ENCODE peak calls at places on chromosomes 7 and 10, in five cellular contexts. L, C, O, X and P are unnamed samples.

GRCh38 chr7:1232103-1232466 is 587 bp upstream of the UNCX start:
- DNase-seq in L (no peak), C (no peak), O (no peak), X (no peak), P (no peak)

GRCh38 chr10:34710391-34710751 is 104.7 kb downstream of the PARD3 start:
- DNase-seq in L (no peak), C (no peak), O (peak; percentile 78), X (peak; percentile 76), P (peak; percentile 55)

GRCh38 chr10:72693599-72693915 is 1.6 kb downstream of the MCU start:
- DNase-seq in L (no peak), C (no peak), O (no peak), X (peak; percentile 11), P (no peak)

GRCh38 chr10:96369890-96370574 is 11.2 kb upstream of the OPALIN start:
- DNase-seq in L (no peak), C (no peak), O (no peak), X (no peak), P (peak; percentile 4)

GRCh38 chr7:123712619-123713018 is 36.2 kb downstream of the WASL start:
- DNase-seq in L (no peak), C (no peak), O (peak; percentile 69), X (peak; percentile 71), P (peak; percentile 71)

GRCh38 chr10:34254596-34254995 is 560.5 kb downstream of the PARD3 start:
- DNase-seq in L (peak; percentile 8), C (no peak), O (peak; percentile 48), X (peak; percentile 68), P (peak; percentile 55)

GRCh38 chr10:80271416-80271815 is 18.0 kb downstream of the MAT1A start:
- DNase-seq in L (no peak), C (no peak), O (no peak), X (no peak), P (no peak)

GRCh38 chr7:158110661-158111555 is 476.7 kb downstream of the PTPRN2 start:
- DNase-seq in L (no peak), C (no peak), O (no peak), X (no peak), P (no peak)

GRCh38 chr10:113303747-113304146 is 249.1 kb upstream of the HABP2 start:
- DNase-seq in L (no peak), C (no peak), O (peak; percentile 12), X (peak; percentile 58), P (peak; percentile 43)

GRCh38 chr7:92747041-92747835 is 89.1 kb downstream of the CDK6 start:
- DNase-seq in L (no peak), C (no peak), O (peak; percentile 53), X (peak; percentile 61), P (peak; percentile 76)

GRCh38 chr7:43653466-43653865 is 70.6 kb downstream of the STK17A start:
- DNase-seq in L (no peak), C (no peak), O (no peak), X (no peak), P (no peak)

GRCh38 chr10:118832242-118832651 is 77.5 kb upstream of the CACUL1 start:
- DNase-seq in L (no peak), C (peak; percentile 57), O (peak; percentile 13), X (peak; percentile 44), P (peak; percentile 38)

GRCh38 chr10:99958287-99958686 is 51.5 kb downstream of the DNMBP start:
- DNase-seq in L (no peak), C (no peak), O (peak; percentile 67), X (peak; percentile 56), P (peak; percentile 68)

GRCh38 chr10:48456361-48456804 is 148.5 kb downstream of the ARHGAP22 start:
- DNase-seq in L (no peak), C (peak; percentile 61), O (no peak), X (peak; percentile 7), P (peak; percentile 40)

GRCh38 chr7:183496-183895 is 8.9 kb upstream of the FAM20C start:
- DNase-seq in L (no peak), C (no peak), O (no peak), X (no peak), P (no peak)

GRCh38 chr10:58932821-58933314 is 243.6 kb upstream of the PHYHIPL start:
- DNase-seq in L (no peak), C (no peak), O (peak; percentile 24), X (peak; percentile 34), P (peak; percentile 57)

GRCh38 chr7:14902589-14902963 is at the start of gene DGKB:
- DNase-seq in L (no peak), C (peak; percentile 19), O (peak; percentile 3), X (peak; percentile 36), P (peak; percentile 22)

GRCh38 chr7:98902523-98902922 is 24.2 kb downstream of the TRRAP start:
- DNase-seq in L (no peak), C (no peak), O (no peak), X (no peak), P (no peak)

GRCh38 chr7:2734761-2735571 is 47.0 kb downstream of the AMZ1 start:
- DNase-seq in L (no peak), C (no peak), O (no peak), X (no peak), P (peak; percentile 70)

GRCh38 chr10:18185621-18186020 is 45.4 kb downstream of the CACNB2 start:
- DNase-seq in L (no peak), C (no peak), O (no peak), X (no peak), P (no peak)

GRCh38 chr10:120422459-120422858 is 34.6 kb upstream of the PLPP4 start:
- DNase-seq in L (no peak), C (no peak), O (peak; percentile 52), X (peak; percentile 91), P (peak; percentile 96)

GRCh38 chr7:1144269-1144771 is 15.7 kb downstream of the ZFAND2A start:
- DNase-seq in L (no peak), C (peak; percentile 44), O (no peak), X (peak; percentile 50), P (peak; percentile 55)

GRCh38 chr10:132710746-132711617 is 75.0 kb downstream of the NKX6-2 start:
- DNase-seq in L (no peak), C (peak; percentile 4), O (no peak), X (no peak), P (no peak)

GRCh38 chr10:21832751-21833150 is 170.8 kb downstream of the DNAJC1 start:
- DNase-seq in L (no peak), C (no peak), O (no peak), X (no peak), P (peak; percentile 7)

GRCh38 chr7:52917982-52918578 is 117.4 kb upstream of the POM121L12 start:
- DNase-seq in L (no peak), C (no peak), O (no peak), X (no peak), P (no peak)

GRCh38 chr10:25682203-25682950 is 251.7 kb upstream of the MYO3A start:
- DNase-seq in L (no peak), C (peak; percentile 25), O (no peak), X (peak; percentile 11), P (no peak)

GRCh38 chr10:78454123-78454645 is 420.5 kb downstream of the RPS24 start:
- DNase-seq in L (no peak), C (no peak), O (peak; percentile 17), X (peak; percentile 29), P (peak; percentile 46)

GRCh38 chr7:128366290-128366689 is 4.8 kb upstream of the PRRT4 start:
- DNase-seq in L (no peak), C (no peak), O (no peak), X (no peak), P (no peak)

GRCh38 chr10:4265964-4266363 is 481.0 kb upstream of the KLF6 start:
- DNase-seq in L (no peak), C (no peak), O (no peak), X (no peak), P (no peak)

GRCh38 chr7:27139335-27140107 is 4.0 kb downstream of the HOXA5 start:
- DNase-seq in L (no peak), C (no peak), O (no peak), X (no peak), P (no peak)

GRCh38 chr10:121988361-121989324 is at the start of gene TACC2:
- DNase-seq in L (peak; percentile 32), C (no peak), O (no peak), X (no peak), P (no peak)

GRCh38 chr10:52469970-52470705 is 156.1 kb downstream of the DKK1 start:
- DNase-seq in L (no peak), C (no peak), O (no peak), X (no peak), P (no peak)

GRCh38 chr7:39855325-39855674 is 94.8 kb upstream of the CDK13 start:
- DNase-seq in L (no peak), C (no peak), O (no peak), X (no peak), P (no peak)